ENCODE peak calls at places on chromosomes 11 and 22, in four cellular contexts. One of them, this sample, is unnamed.

GRCh38 chr22:41532908-41533825 is 11.1 kb downstream of the POLR3H start:
- DNase-seq in mesenchymal stem cell: peak; percentile 65
- DNase-seq in immature natural killer cell: peak; percentile 43
- DNase-seq in HFFc6: peak; percentile 48
- DNase-seq in this sample: peak; percentile 44

GRCh38 chr11:106446302-106446701 is 368.8 kb downstream of the AASDHPPT start:
- DNase-seq in immature natural killer cell: no peak
- DNase-seq in HFFc6: no peak
- DNase-seq in mesenchymal stem cell: no peak
- DNase-seq in this sample: no peak

GRCh38 chr22:35359380-35360065 is 21.4 kb upstream of the HMOX1 start:
- DNase-seq in immature natural killer cell: no peak
- DNase-seq in HFFc6: no peak
- DNase-seq in mesenchymal stem cell: no peak
- DNase-seq in this sample: no peak

GRCh38 chr11:5809905-5810792 is 1.4 kb downstream of the OR52N2 start:
- DNase-seq in mesenchymal stem cell: no peak
- DNase-seq in immature natural killer cell: no peak
- DNase-seq in HFFc6: no peak
- DNase-seq in this sample: no peak

GRCh38 chr11:67384851-67385366 is 6.9 kb upstream of the RAD9A start:
- DNase-seq in mesenchymal stem cell: peak; percentile 72
- DNase-seq in immature natural killer cell: no peak
- DNase-seq in HFFc6: peak; percentile 39
- DNase-seq in this sample: no peak

GRCh38 chr11:133082851-133083488 is 449.3 kb downstream of the OPCML start:
- DNase-seq in immature natural killer cell: peak; percentile 20
- DNase-seq in HFFc6: peak; percentile 4
- DNase-seq in mesenchymal stem cell: peak; percentile 31
- DNase-seq in this sample: peak; percentile 45

GRCh38 chr11:74672956-74673895 is 58.0 kb downstream of the CHRDL2 start:
- DNase-seq in mesenchymal stem cell: peak; percentile 95
- DNase-seq in HFFc6: peak; percentile 97
- DNase-seq in immature natural killer cell: no peak
- DNase-seq in this sample: no peak

GRCh38 chr22:43060213-43060612 is 29.0 kb downstream of the TTLL1 start:
- DNase-seq in HFFc6: no peak
- DNase-seq in mesenchymal stem cell: peak; percentile 15
- DNase-seq in immature natural killer cell: no peak
- DNase-seq in this sample: peak; percentile 14

GRCh38 chr11:95325777-95326258 is 94.8 kb upstream of the SESN3 start:
- DNase-seq in HFFc6: no peak
- DNase-seq in immature natural killer cell: no peak
- DNase-seq in mesenchymal stem cell: no peak
- DNase-seq in this sample: no peak

GRCh38 chr11:39910087-39910486 is 1549.4 kb downstream of the LRRC4C start:
- DNase-seq in immature natural killer cell: no peak
- DNase-seq in mesenchymal stem cell: no peak
- DNase-seq in HFFc6: no peak
- DNase-seq in this sample: no peak

GRCh38 chr22:18148508-18148965 is 1.4 kb upstream of the USP18 start:
- DNase-seq in immature natural killer cell: no peak
- DNase-seq in HFFc6: no peak
- DNase-seq in mesenchymal stem cell: no peak
- DNase-seq in this sample: no peak

GRCh38 chr11:130160460-130161090 is 993 bp downstream of the ST14 start:
- DNase-seq in mesenchymal stem cell: no peak
- DNase-seq in immature natural killer cell: no peak
- DNase-seq in HFFc6: no peak
- DNase-seq in this sample: no peak

GRCh38 chr11:68998390-68998911 is 14.6 kb downstream of the MRGPRF start:
- DNase-seq in HFFc6: no peak
- DNase-seq in mesenchymal stem cell: peak; percentile 67
- DNase-seq in immature natural killer cell: peak; percentile 5
- DNase-seq in this sample: no peak

GRCh38 chr22:33180371-33180770 is 122.2 kb upstream of the SYN3 start:
- DNase-seq in mesenchymal stem cell: no peak
- DNase-seq in immature natural killer cell: no peak
- DNase-seq in HFFc6: no peak
- DNase-seq in this sample: no peak

GRCh38 chr11:127950162-127950561 is 637.2 kb downstream of the ETS1 start:
- DNase-seq in mesenchymal stem cell: no peak
- DNase-seq in HFFc6: no peak
- DNase-seq in immature natural killer cell: no peak
- DNase-seq in this sample: no peak

GRCh38 chr11:109795234-109795633 is 298.0 kb upstream of the ZC3H12C start:
- DNase-seq in mesenchymal stem cell: peak; percentile 24
- DNase-seq in HFFc6: no peak
- DNase-seq in immature natural killer cell: no peak
- DNase-seq in this sample: no peak

GRCh38 chr11:100932474-100933100 is 197.0 kb downstream of the PGR start:
- DNase-seq in HFFc6: peak; percentile 40
- DNase-seq in mesenchymal stem cell: peak; percentile 59
- DNase-seq in immature natural killer cell: no peak
- DNase-seq in this sample: no peak

GRCh38 chr11:11478687-11479086 is 125.6 kb upstream of the CSNK2A3 start:
- DNase-seq in immature natural killer cell: no peak
- DNase-seq in HFFc6: no peak
- DNase-seq in mesenchymal stem cell: no peak
- DNase-seq in this sample: no peak

GRCh38 chr11:34564406-34564805 is 50.8 kb upstream of the ELF5 start:
- DNase-seq in immature natural killer cell: no peak
- DNase-seq in mesenchymal stem cell: no peak
- DNase-seq in HFFc6: no peak
- DNase-seq in this sample: no peak

GRCh38 chr22:47374273-47374771 is 611.9 kb downstream of the TBC1D22A start:
- DNase-seq in mesenchymal stem cell: no peak
- DNase-seq in HFFc6: no peak
- DNase-seq in immature natural killer cell: no peak
- DNase-seq in this sample: no peak

GRCh38 chr22:40023226-40023925 is 28.6 kb downstream of the FAM83F start:
- DNase-seq in HFFc6: no peak
- DNase-seq in immature natural killer cell: no peak
- DNase-seq in mesenchymal stem cell: no peak
- DNase-seq in this sample: no peak

GRCh38 chr11:2621919-2622318 is 77.9 kb downstream of the KCNQ1OT1 start:
- DNase-seq in mesenchymal stem cell: no peak
- DNase-seq in HFFc6: no peak
- DNase-seq in immature natural killer cell: no peak
- DNase-seq in this sample: no peak

GRCh38 chr11:84249344-84250135 is 963.4 kb upstream of the CCDC90B start:
- DNase-seq in HFFc6: no peak
- DNase-seq in immature natural killer cell: no peak
- DNase-seq in mesenchymal stem cell: peak; percentile 44
- DNase-seq in this sample: no peak

GRCh38 chr11:72742522-72743320 is 9.5 kb downstream of the ARAP1 start:
- DNase-seq in HFFc6: no peak
- DNase-seq in immature natural killer cell: no peak
- DNase-seq in mesenchymal stem cell: no peak
- DNase-seq in this sample: no peak

GRCh38 chr11:134454146-134454690 is 42.2 kb upstream of the B3GAT1 start:
- DNase-seq in HFFc6: no peak
- DNase-seq in immature natural killer cell: no peak
- DNase-seq in mesenchymal stem cell: no peak
- DNase-seq in this sample: no peak

GRCh38 chr11:26834601-26835000 is 112.7 kb upstream of the SLC5A12 start:
- DNase-seq in immature natural killer cell: no peak
- DNase-seq in mesenchymal stem cell: no peak
- DNase-seq in HFFc6: no peak
- DNase-seq in this sample: no peak

GRCh38 chr22:43476341-43476740 is 64.5 kb downstream of the MPPED1 start:
- DNase-seq in HFFc6: no peak
- DNase-seq in mesenchymal stem cell: no peak
- DNase-seq in immature natural killer cell: no peak
- DNase-seq in this sample: no peak

GRCh38 chr11:126231725-126232459 is 20.3 kb downstream of the FAM118B start:
- DNase-seq in mesenchymal stem cell: peak; percentile 63
- DNase-seq in HFFc6: peak; percentile 13
- DNase-seq in immature natural killer cell: no peak
- DNase-seq in this sample: no peak

GRCh38 chr11:123822591-123822990 is 16.4 kb upstream of the OR6M1 start:
- DNase-seq in HFFc6: no peak
- DNase-seq in immature natural killer cell: no peak
- DNase-seq in mesenchymal stem cell: no peak
- DNase-seq in this sample: no peak

GRCh38 chr11:2686360-2687222 is 13.2 kb downstream of the KCNQ1OT1 start:
- DNase-seq in HFFc6: no peak
- DNase-seq in immature natural killer cell: no peak
- DNase-seq in mesenchymal stem cell: no peak
- DNase-seq in this sample: no peak

GRCh38 chr22:44325718-44326548 is 13.2 kb upstream of the SHISAL1 start:
- DNase-seq in mesenchymal stem cell: no peak
- DNase-seq in HFFc6: peak; percentile 5
- DNase-seq in immature natural killer cell: no peak
- DNase-seq in this sample: no peak

GRCh38 chr11:37657645-37658044 is 1059.6 kb upstream of the RAG2 start:
- DNase-seq in mesenchymal stem cell: peak; percentile 19
- DNase-seq in HFFc6: peak; percentile 9
- DNase-seq in immature natural killer cell: no peak
- DNase-seq in this sample: no peak

GRCh38 chr11:43359432-43359818 is 705 bp downstream of the TTC17 start:
- DNase-seq in immature natural killer cell: no peak
- DNase-seq in mesenchymal stem cell: peak; percentile 57
- DNase-seq in HFFc6: peak; percentile 40
- DNase-seq in this sample: no peak

GRCh38 chr11:117146521-117146920 is 2.4 kb downstream of the PAFAH1B2 start:
- DNase-seq in HFFc6: no peak
- DNase-seq in immature natural killer cell: no peak
- DNase-seq in mesenchymal stem cell: peak; percentile 48
- DNase-seq in this sample: no peak

GRCh38 chr11:125443767-125444311 is 52.2 kb downstream of the FEZ1 start:
- DNase-seq in mesenchymal stem cell: no peak
- DNase-seq in HFFc6: no peak
- DNase-seq in immature natural killer cell: no peak
- DNase-seq in this sample: no peak